ENCODE peak calls at places on chromosome 22, in five cellular contexts. M is activated gamma-delta T cell treated with Interleukin-2 at 50 U/mL for 16 hours; C is NCI-H1417; G is left ventricle myocardium inferior; N is effector memory CD8-positive, alpha-beta T cell. D is an unnamed sample.

GRCh38 chr22:27349456-27349855 is 452.1 kb downstream of the MN1 start:
- DNase-seq in M (no peak), C (no peak), G (no peak), N (no peak), D (no peak)

GRCh38 chr22:46674367-46674781 is 54.2 kb downstream of the GRAMD4 start:
- DNase-seq in M (peak), C (no peak), G (peak), N (peak), D (peak)

GRCh38 chr22:48734961-48735360 is 1092.7 kb downstream of the BRD1 start:
- DNase-seq in M (no peak), C (no peak), G (no peak), N (no peak), D (no peak)

GRCh38 chr22:38298312-38299000 is 18.8 kb downstream of the CSNK1E start:
- DNase-seq in M (peak), C (no peak), G (no peak), N (peak), D (peak)

GRCh38 chr22:39490135-39490798 is 11.8 kb upstream of the MIEF1 start:
- DNase-seq in M (peak), C (peak), G (peak), N (peak), D (peak)

GRCh38 chr22:27385261-27385998 is 416.1 kb downstream of the MN1 start:
- DNase-seq in M (no peak), C (no peak), G (no peak), N (no peak), D (no peak)

GRCh38 chr22:37218771-37219411 is 6.6 kb upstream of the SSTR3 start:
- DNase-seq in M (peak), C (no peak), G (no peak), N (peak), D (peak)

GRCh38 chr22:42074846-42075245 is 798 bp downstream of the PHETA2 start:
- DNase-seq in M (no peak), C (no peak), G (no peak), N (no peak), D (no peak)

GRCh38 chr22:43128928-43129424 is 14.2 kb downstream of the MCAT start:
- DNase-seq in M (no peak), C (peak), G (no peak), N (no peak), D (no peak)

GRCh38 chr22:17430298-17430900 is 61.1 kb downstream of the CECR2 start:
- DNase-seq in M (no peak), C (no peak), G (no peak), N (no peak), D (no peak)

GRCh38 chr22:30386608-30386959 is 627 bp downstream of the RNF215 start:
- DNase-seq in M (no peak), C (no peak), G (no peak), N (no peak), D (no peak)

GRCh38 chr22:46007003-46007847 is 30.3 kb upstream of the WNT7B start:
- DNase-seq in M (no peak), C (no peak), G (peak), N (no peak), D (no peak)

GRCh38 chr22:25360411-25360810 is 141.0 kb downstream of the CRYBB2 start:
- DNase-seq in M (no peak), C (no peak), G (no peak), N (no peak), D (no peak)

GRCh38 chr22:47373648-47374272 is 611.3 kb downstream of the TBC1D22A start:
- DNase-seq in M (no peak), C (no peak), G (no peak), N (no peak), D (no peak)

GRCh38 chr22:28983788-28984441 is 77.7 kb downstream of the C22orf31 start:
- DNase-seq in M (no peak), C (no peak), G (no peak), N (no peak), D (no peak)

D was measured in GM12891.